ENCODE peak calls at places on chromosomes 11 and 22, in eight cellular contexts. S is non-pigmented ciliary epithelial cell; M is stimulated activated CD4-positive, alpha-beta T cell treated with anti-CD3 and anti-CD28 coated beads, TNF-alpha, amount 100 ng/mL, for 48 hours; G is activated CD8-positive, alpha-beta memory T cell treated with anti-CD3 and anti-CD28 coated beads for 4 hours; J is naive thymus-derived CD8-positive, alpha-beta T cell; Q is left colon; H is effector memory CD8-positive, alpha-beta T cell; P is HTR-8/SVneo. E is an unnamed sample.
A peak's percentile ranks its signal among the peaks of the same experiment; 100 is the strongest.

GRCh38 chr11:8658210-8658968 is 24.1 kb downstream of the TRIM66 start:
- DNase-seq in S (no peak), M (no peak), G (no peak), J (no peak), Q (no peak), H (no peak), P (no peak), E (no peak)

GRCh38 chr22:46726986-46727317 is 11.1 kb downstream of the CERK start:
- DNase-seq in S (no peak), M (no peak), G (no peak), J (no peak), Q (no peak), H (no peak), P (no peak), E (no peak)

GRCh38 chr22:23889620-23890019 is 4.6 kb upstream of the MIF start:
- DNase-seq in S (no peak), M (no peak), G (no peak), J (no peak), Q (no peak), H (no peak), P (no peak), E (no peak)

GRCh38 chr11:6553634-6554033 is 49.8 kb downstream of the RRP8 start:
- DNase-seq in S (no peak), M (no peak), G (no peak), J (no peak), Q (no peak), H (no peak), P (no peak), E (no peak)

GRCh38 chr11:69892237-69892985 is 73.2 kb upstream of the FGF3 start:
- DNase-seq in S (no peak), M (no peak), G (no peak), J (no peak), Q (no peak), H (no peak), P (no peak), E (no peak)

GRCh38 chr22:23431337-23432072 is 148.6 kb downstream of the IGLL1 start:
- DNase-seq in S (no peak), M (no peak), G (no peak), J (no peak), Q (no peak), H (no peak), P (no peak), E (no peak)

GRCh38 chr11:112128483-112129121 is 35.3 kb downstream of the IL18 start:
- DNase-seq in S (peak; percentile 30), M (no peak), G (no peak), J (no peak), Q (peak; percentile 89), H (no peak), P (peak; percentile 93), E (peak; percentile 71)

GRCh38 chr11:95605271-95605940 is 184.2 kb downstream of the FAM76B start:
- DNase-seq in S (no peak), M (no peak), G (no peak), J (no peak), Q (no peak), H (no peak), P (no peak), E (no peak)

GRCh38 chr11:86745571-86745970 is 54.8 kb upstream of the PRSS23 start:
- DNase-seq in S (no peak), M (no peak), G (no peak), J (no peak), Q (no peak), H (no peak), P (no peak), E (no peak)

GRCh38 chr11:45921561-45922424 is 663 bp upstream of the LARGE2 start:
- DNase-seq in S (no peak), M (no peak), G (no peak), J (no peak), Q (peak; percentile 69), H (no peak), P (no peak), E (no peak)

GRCh38 chr11:76269247-76269646 is 62.9 kb upstream of the WNT11 start:
- DNase-seq in S (no peak), M (no peak), G (no peak), J (no peak), Q (no peak), H (no peak), P (no peak), E (no peak)